ENCODE peak calls at places on chromosomes 5 and 9, in four cellular contexts. Y is GM12865, H is neuronal stem cell, E is SJSA1. F is an unnamed sample.

GRCh38 chr9:33220681-33221567 is 19.0 kb upstream of the SPINK4 start:
- DNase-seq in Y (no peak), H (no peak), E (no peak), F (no peak)

GRCh38 chr9:112174223-112174964 is 703 bp downstream of the SUSD1 start:
- DNase-seq in Y (peak; percentile 88), H (no peak), E (peak; percentile 87), F (peak; percentile 92)

GRCh38 chr5:96219580-96220281 is 213.3 kb downstream of the PCSK1 start:
- DNase-seq in Y (peak; percentile 8), H (no peak), E (peak; percentile 46), F (no peak)

GRCh38 chr5:50922942-50923767 is 256.7 kb downstream of the PARP8 start:
- DNase-seq in Y (no peak), H (no peak), E (no peak), F (no peak)

GRCh38 chr9:123959787-123960186 is 29.9 kb upstream of the DENND1A start:
- DNase-seq in Y (no peak), H (no peak), E (no peak), F (no peak)

GRCh38 chr5:135106610-135107009 is 72.6 kb upstream of the PITX1 start:
- DNase-seq in Y (no peak), H (no peak), E (no peak), F (no peak)

GRCh38 chr5:84647581-84647980 is 262.9 kb upstream of the EDIL3 start:
- DNase-seq in Y (no peak), H (no peak), E (no peak), F (no peak)

GRCh38 chr5:45793638-45794532 is 97.7 kb upstream of the HCN1 start:
- DNase-seq in Y (peak; percentile 90), H (no peak), E (no peak), F (no peak)

GRCh38 chr5:28473531-28474107 is 1435.2 kb upstream of the CDH9 start:
- DNase-seq in Y (no peak), H (peak; percentile 6), E (no peak), F (no peak)

GRCh38 chr9:133703571-133704399 is 34.4 kb downstream of the SARDH start:
- DNase-seq in Y (no peak), H (no peak), E (no peak), F (peak; percentile 39)

GRCh38 chr9:132201139-132201538 is 39.3 kb downstream of the NTNG2 start:
- DNase-seq in Y (no peak), H (no peak), E (no peak), F (no peak)

GRCh38 chr9:87569008-87569908 is 71.6 kb downstream of the DAPK1 start:
- DNase-seq in Y (peak; percentile 46), H (no peak), E (no peak), F (no peak)

GRCh38 chr9:20940447-20941176 is 90.8 kb downstream of the HACD4 start:
- DNase-seq in Y (no peak), H (no peak), E (no peak), F (no peak)

DNA sequence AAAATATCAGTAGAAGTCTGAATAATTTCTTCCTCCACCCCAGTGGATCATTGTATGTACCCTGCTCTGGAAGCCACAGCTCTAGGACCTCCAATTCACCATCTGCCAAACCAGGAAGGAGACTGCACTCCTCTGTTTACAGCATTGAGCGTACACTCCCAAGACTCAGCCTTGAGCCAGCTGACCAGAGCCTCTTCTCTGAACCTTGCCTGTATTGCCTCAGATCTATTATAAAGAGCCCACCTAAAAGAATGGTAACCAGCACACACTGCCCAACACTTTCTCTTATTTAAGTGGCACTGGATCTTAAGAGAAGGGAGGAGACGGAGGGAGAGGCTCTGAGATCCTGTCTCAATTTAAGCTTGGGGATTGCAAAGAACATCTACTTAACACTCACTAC is 217.8 kb upstream of the RASEF start:
- DNase-seq in Y (no peak), H (no peak), E (no peak), F (peak; percentile 12)
- H3K4me3 ChIP-seq in Y (no peak overlapping the region), H (no peak overlapping the region), E (no peak overlapping the region), F (no peak overlapping the region)

GRCh38 chr5:77852514-77853352 is 76.6 kb upstream of the TBCA start:
- DNase-seq in Y (peak; percentile 92), H (peak; percentile 50), E (peak; percentile 74), F (no peak)
- H3K4me3 ChIP-seq in Y (peak overlapping the region; percentile 64), H (peak overlapping the region; percentile 71), E (peak overlapping the region; percentile 43), F (no peak overlapping the region)

GRCh38 chr9:128554155-128554862 is 1.9 kb downstream of the SPTAN1 start:
- DNase-seq in Y (peak; percentile 46), H (peak; percentile 58), E (peak; percentile 88), F (no peak)
- H3K4me3 ChIP-seq in Y (peak overlapping the region; percentile 91), H (peak overlapping the region; percentile 52), E (peak overlapping the region; percentile 98), F (no peak overlapping the region)

DNA sequence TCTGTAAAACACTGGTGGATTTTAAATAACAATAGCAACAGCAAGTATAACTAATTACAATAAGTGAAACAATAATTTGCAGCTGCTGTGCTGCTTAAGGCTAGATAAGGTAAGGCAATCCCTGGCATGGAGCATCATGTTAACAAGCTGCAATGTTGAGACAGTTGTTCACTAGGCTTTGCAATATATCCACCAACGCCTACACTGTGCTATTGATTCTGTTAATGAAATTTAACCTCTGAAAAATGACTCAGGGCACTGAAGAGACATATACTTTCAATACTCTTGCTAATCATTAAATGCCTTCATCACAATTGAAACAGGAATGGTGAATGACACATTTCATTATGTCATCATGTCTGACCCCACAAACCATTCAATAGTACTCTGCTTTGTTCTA is 255.0 kb downstream of the EFNA5 start:
- DNase-seq in Y (no peak), H (no peak), E (no peak), F (no peak)
- H3K4me3 ChIP-seq in Y (no peak overlapping the region), H (no peak overlapping the region), E (no peak overlapping the region), F (no peak overlapping the region)

GRCh38 chr9:71112866-71113265 is 8.6 kb downstream of the TRPM3 start:
- DNase-seq in Y (no peak), H (no peak), E (no peak), F (no peak)

GRCh38 chr9:71105192-71105591 is 16.2 kb downstream of the TRPM3 start:
- DNase-seq in Y (no peak), H (no peak), E (no peak), F (no peak)

GRCh38 chr9:71106992-71107391 is 14.4 kb downstream of the TRPM3 start:
- DNase-seq in Y (no peak), H (no peak), E (no peak), F (no peak)
- H3K4me3 ChIP-seq in Y (no peak overlapping the region), H (no peak overlapping the region), E (no peak overlapping the region), F (no peak overlapping the region)

GRCh38 chr5:172765766-172766286 is 5.2 kb downstream of the DUSP1 start:
- DNase-seq in Y (no peak), H (no peak), E (no peak), F (no peak)
- H3K4me3 ChIP-seq in Y (peak overlapping the region; percentile 9), H (no peak overlapping the region), E (no peak overlapping the region), F (no peak overlapping the region)